ENCODE peak calls at places on chromosome 1, in five cellular contexts. One of them, this sample, is unnamed.

GRCh38 chr1:14568716-14569115 is 29.8 kb upstream of the KAZN start:
- DNase-seq in upper lobe of right lung: no peak
- DNase-seq in cardiac muscle cell: no peak
- DNase-seq in tibial nerve: no peak
- DNase-seq in right atrium auricular region: no peak
- DNase-seq in this sample: no peak

GRCh38 chr1:12177999-12178441 is 11.2 kb downstream of the TNFRSF1B start:
- DNase-seq in upper lobe of right lung: peak; percentile 82
- DNase-seq in cardiac muscle cell: no peak
- DNase-seq in tibial nerve: peak; percentile 66
- DNase-seq in right atrium auricular region: peak; percentile 91
- DNase-seq in this sample: peak; percentile 96

GRCh38 chr1:7491089-7491817 is 279.8 kb upstream of the VAMP3 start:
- DNase-seq in upper lobe of right lung: no peak
- DNase-seq in cardiac muscle cell: no peak
- DNase-seq in tibial nerve: no peak
- DNase-seq in right atrium auricular region: no peak
- DNase-seq in this sample: no peak

GRCh38 chr1:22285545-22286396 is 142.9 kb upstream of the WNT4 start:
- DNase-seq in upper lobe of right lung: no peak
- DNase-seq in cardiac muscle cell: no peak
- DNase-seq in tibial nerve: no peak
- DNase-seq in right atrium auricular region: no peak
- DNase-seq in this sample: no peak

GRCh38 chr1:179550753-179551682 is 24.7 kb downstream of the NPHS2 start:
- DNase-seq in upper lobe of right lung: no peak
- DNase-seq in cardiac muscle cell: no peak
- DNase-seq in tibial nerve: no peak
- DNase-seq in right atrium auricular region: no peak
- DNase-seq in this sample: no peak

GRCh38 chr1:234597894-234598293 is 12.1 kb downstream of the IRF2BP2 start:
- DNase-seq in upper lobe of right lung: no peak
- DNase-seq in cardiac muscle cell: no peak
- DNase-seq in tibial nerve: no peak
- DNase-seq in right atrium auricular region: peak; percentile 74
- DNase-seq in this sample: peak; percentile 30

GRCh38 chr1:26607191-26607590 is 77.6 kb downstream of the RPS6KA1 start:
- DNase-seq in upper lobe of right lung: no peak
- DNase-seq in cardiac muscle cell: no peak
- DNase-seq in tibial nerve: no peak
- DNase-seq in right atrium auricular region: no peak
- DNase-seq in this sample: no peak

GRCh38 chr1:67732750-67733151 is 47.8 kb downstream of the GADD45A start:
- DNase-seq in upper lobe of right lung: no peak
- DNase-seq in cardiac muscle cell: no peak
- DNase-seq in tibial nerve: no peak
- DNase-seq in right atrium auricular region: no peak
- DNase-seq in this sample: no peak

GRCh38 chr1:66182551-66183178 is 351.3 kb upstream of the SGIP1 start:
- DNase-seq in upper lobe of right lung: no peak
- DNase-seq in cardiac muscle cell: no peak
- DNase-seq in tibial nerve: no peak
- DNase-seq in right atrium auricular region: no peak
- DNase-seq in this sample: no peak

GRCh38 chr1:16151200-16151708 is 4.6 kb downstream of the EPHA2 start:
- DNase-seq in upper lobe of right lung: no peak
- DNase-seq in cardiac muscle cell: peak; percentile 48
- DNase-seq in tibial nerve: no peak
- DNase-seq in right atrium auricular region: no peak
- DNase-seq in this sample: no peak

GRCh38 chr1:117929340-117930172 is at the start of the genes GDAP2 and WDR3:
- DNase-seq in upper lobe of right lung: peak; percentile 98
- DNase-seq in cardiac muscle cell: peak; percentile 99
- DNase-seq in tibial nerve: peak; percentile 93
- DNase-seq in right atrium auricular region: peak; percentile 97
- DNase-seq in this sample: peak; percentile 92

GRCh38 chr1:204171751-204172178 is 5.6 kb upstream of the REN start:
- DNase-seq in upper lobe of right lung: no peak
- DNase-seq in cardiac muscle cell: no peak
- DNase-seq in tibial nerve: no peak
- DNase-seq in right atrium auricular region: no peak
- DNase-seq in this sample: no peak

GRCh38 chr1:2914702-2915101 is 106.6 kb upstream of the ACTRT2 start:
- DNase-seq in upper lobe of right lung: no peak
- DNase-seq in cardiac muscle cell: no peak
- DNase-seq in tibial nerve: no peak
- DNase-seq in right atrium auricular region: no peak
- DNase-seq in this sample: no peak

GRCh38 chr1:10399487-10399917 is 638 bp downstream of the PGD start:
- DNase-seq in upper lobe of right lung: peak; percentile 83
- DNase-seq in cardiac muscle cell: no peak
- DNase-seq in tibial nerve: peak; percentile 21
- DNase-seq in right atrium auricular region: no peak
- DNase-seq in this sample: no peak

GRCh38 chr1:232793944-232794343 is 11.3 kb upstream of the MAP10 start:
- DNase-seq in upper lobe of right lung: no peak
- DNase-seq in cardiac muscle cell: no peak
- DNase-seq in tibial nerve: no peak
- DNase-seq in right atrium auricular region: no peak
- DNase-seq in this sample: no peak
- TF ChIP-seq CTCF in upper lobe of right lung: no peak
- TF ChIP-seq CTCF in cardiac muscle cell: no peak
- TF ChIP-seq CTCF in tibial nerve: no peak
- TF ChIP-seq CTCF in right atrium auricular region: no peak
- TF ChIP-seq CTCF in this sample: no peak

GRCh38 chr1:91555821-91556531 is 55.3 kb downstream of the CDC7 start:
- DNase-seq in upper lobe of right lung: no peak
- DNase-seq in cardiac muscle cell: no peak
- DNase-seq in tibial nerve: no peak
- DNase-seq in right atrium auricular region: peak; percentile 56
- DNase-seq in this sample: peak; percentile 59
- H3K4me3 ChIP-seq in upper lobe of right lung: no peak overlapping the region
- H3K4me3 ChIP-seq in cardiac muscle cell: no peak overlapping the region
- H3K4me3 ChIP-seq in tibial nerve: no peak overlapping the region
- H3K4me3 ChIP-seq in right atrium auricular region: no peak overlapping the region
- H3K4me3 ChIP-seq in this sample: no peak overlapping the region

GRCh38 chr1:50430010-50430405 is 6.8 kb upstream of the DMRTA2 start:
- DNase-seq in upper lobe of right lung: no peak
- DNase-seq in cardiac muscle cell: no peak
- DNase-seq in tibial nerve: no peak
- DNase-seq in right atrium auricular region: no peak
- DNase-seq in this sample: no peak
- H3K27me3 ChIP-seq in upper lobe of right lung: peaks cover 78% of the 10 kb centered on the region
- H3K27me3 ChIP-seq in cardiac muscle cell: peaks cover 98% of the 10 kb centered on the region
- H3K27me3 ChIP-seq in tibial nerve: peaks cover 82% of the 10 kb centered on the region
- H3K27me3 ChIP-seq in right atrium auricular region: peaks cover 52% of the 10 kb centered on the region
- H3K27me3 ChIP-seq in this sample: peaks cover 33% of the 10 kb centered on the region

DNA sequence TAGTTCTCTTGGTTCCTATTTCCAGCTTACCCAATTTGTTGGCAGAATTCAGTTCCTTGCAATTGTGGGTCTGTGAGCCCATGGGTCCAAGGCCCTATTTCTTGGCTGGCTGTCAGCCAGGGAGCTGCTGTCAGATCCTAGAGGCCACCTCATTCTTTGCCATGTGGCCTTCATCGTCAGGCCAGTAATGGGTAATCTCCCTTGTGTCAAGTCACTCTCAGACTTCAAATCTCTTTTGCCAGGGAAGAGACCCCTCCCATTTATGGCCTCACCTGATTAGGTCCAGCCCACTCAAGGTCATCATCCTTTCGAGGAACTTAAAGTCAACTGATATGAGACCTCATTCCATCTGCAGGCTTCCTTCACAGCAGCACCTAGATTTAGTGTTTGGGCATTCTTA is 17.9 kb downstream of the OBSCN start:
- DNase-seq in upper lobe of right lung: no peak
- DNase-seq in cardiac muscle cell: no peak
- DNase-seq in tibial nerve: no peak
- DNase-seq in right atrium auricular region: no peak
- DNase-seq in this sample: no peak
- TF ChIP-seq CTCF in upper lobe of right lung: no peak
- TF ChIP-seq CTCF in cardiac muscle cell: no peak
- TF ChIP-seq CTCF in tibial nerve: no peak
- TF ChIP-seq CTCF in right atrium auricular region: no peak
- TF ChIP-seq CTCF in this sample: no peak

GRCh38 chr1:147172168-147173016 is at the start of gene PRKAB2:
- DNase-seq in upper lobe of right lung: peak; percentile 98
- DNase-seq in cardiac muscle cell: peak; percentile 97
- DNase-seq in tibial nerve: peak; percentile 89
- DNase-seq in right atrium auricular region: peak; percentile 95
- DNase-seq in this sample: peak; percentile 89

GRCh38 chr1:147171399-147172167 is 687 bp downstream of the PRKAB2 start:
- DNase-seq in upper lobe of right lung: no peak
- DNase-seq in cardiac muscle cell: no peak
- DNase-seq in tibial nerve: no peak
- DNase-seq in right atrium auricular region: no peak
- DNase-seq in this sample: no peak

GRCh38 chr1:147168626-147169058 is 3.6 kb downstream of the PRKAB2 start:
- DNase-seq in upper lobe of right lung: no peak
- DNase-seq in cardiac muscle cell: peak; percentile 25
- DNase-seq in tibial nerve: peak; percentile 14
- DNase-seq in right atrium auricular region: no peak
- DNase-seq in this sample: no peak

GRCh38 chr1:147169171-147169570 is 3.1 kb downstream of the PRKAB2 start:
- DNase-seq in upper lobe of right lung: no peak
- DNase-seq in cardiac muscle cell: no peak
- DNase-seq in tibial nerve: no peak
- DNase-seq in right atrium auricular region: no peak
- DNase-seq in this sample: no peak

DNA sequence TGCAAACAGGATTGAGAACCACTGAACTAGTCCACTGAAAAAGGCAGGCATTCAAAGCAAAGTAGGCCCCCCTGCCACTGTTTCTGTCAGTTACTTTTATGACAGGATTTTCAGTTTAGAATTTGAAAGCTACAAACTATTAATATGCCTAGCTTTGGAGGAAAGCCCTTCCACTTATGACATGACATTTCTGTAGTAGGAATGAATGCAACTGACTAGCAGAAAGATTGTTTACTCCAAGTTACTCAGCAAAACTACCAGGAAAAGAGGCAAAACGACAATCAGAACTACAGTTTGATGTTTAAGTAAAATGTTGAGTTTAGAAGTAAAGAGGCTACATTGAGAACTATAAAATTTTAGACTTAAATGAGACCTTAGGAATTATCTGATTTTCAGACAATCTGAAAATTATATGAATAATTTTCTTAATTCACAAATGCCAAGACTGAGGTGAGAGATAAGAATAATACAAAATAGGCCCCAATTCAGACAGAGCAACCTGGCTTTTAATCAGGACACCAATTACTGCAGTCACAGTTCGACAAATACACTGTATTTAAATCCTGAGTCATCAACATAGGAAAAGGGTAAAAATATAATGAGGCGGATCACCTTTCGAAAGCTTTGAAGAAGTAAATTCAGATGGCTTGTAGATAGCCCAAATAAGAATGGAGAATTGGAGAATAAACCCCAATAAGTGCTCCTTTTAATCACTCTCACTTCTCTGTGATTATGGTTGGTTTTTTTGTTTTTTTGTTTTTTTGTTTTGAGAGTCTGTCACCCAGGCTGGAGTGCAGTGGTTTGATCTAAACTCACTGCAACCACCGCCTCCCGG is 2.2 kb downstream of the PRKAB2 start:
- DNase-seq in upper lobe of right lung: no peak
- DNase-seq in cardiac muscle cell: no peak
- DNase-seq in tibial nerve: no peak
- DNase-seq in right atrium auricular region: no peak
- DNase-seq in this sample: no peak
- H3K4me3 ChIP-seq in upper lobe of right lung: no peak overlapping the region
- H3K4me3 ChIP-seq in cardiac muscle cell: no peak overlapping the region
- H3K4me3 ChIP-seq in tibial nerve: no peak overlapping the region
- H3K4me3 ChIP-seq in right atrium auricular region: no peak overlapping the region
- H3K4me3 ChIP-seq in this sample: no peak overlapping the region

GRCh38 chr1:156648496-156648895 is 6.6 kb downstream of the BCAN start:
- DNase-seq in upper lobe of right lung: no peak
- DNase-seq in cardiac muscle cell: no peak
- DNase-seq in tibial nerve: no peak
- DNase-seq in right atrium auricular region: no peak
- DNase-seq in this sample: no peak

GRCh38 chr1:156647351-156647750 is 5.4 kb downstream of the BCAN start:
- DNase-seq in upper lobe of right lung: no peak
- DNase-seq in cardiac muscle cell: no peak
- DNase-seq in tibial nerve: no peak
- DNase-seq in right atrium auricular region: no peak
- DNase-seq in this sample: no peak

GRCh38 chr1:156645666-156646065 is 3.7 kb downstream of the BCAN start:
- DNase-seq in upper lobe of right lung: no peak
- DNase-seq in cardiac muscle cell: no peak
- DNase-seq in tibial nerve: no peak
- DNase-seq in right atrium auricular region: no peak
- DNase-seq in this sample: no peak

GRCh38 chr1:156645058-156645457 is 3.1 kb downstream of the BCAN start:
- DNase-seq in upper lobe of right lung: no peak
- DNase-seq in cardiac muscle cell: no peak
- DNase-seq in tibial nerve: no peak
- DNase-seq in right atrium auricular region: no peak
- DNase-seq in this sample: no peak

DNA sequence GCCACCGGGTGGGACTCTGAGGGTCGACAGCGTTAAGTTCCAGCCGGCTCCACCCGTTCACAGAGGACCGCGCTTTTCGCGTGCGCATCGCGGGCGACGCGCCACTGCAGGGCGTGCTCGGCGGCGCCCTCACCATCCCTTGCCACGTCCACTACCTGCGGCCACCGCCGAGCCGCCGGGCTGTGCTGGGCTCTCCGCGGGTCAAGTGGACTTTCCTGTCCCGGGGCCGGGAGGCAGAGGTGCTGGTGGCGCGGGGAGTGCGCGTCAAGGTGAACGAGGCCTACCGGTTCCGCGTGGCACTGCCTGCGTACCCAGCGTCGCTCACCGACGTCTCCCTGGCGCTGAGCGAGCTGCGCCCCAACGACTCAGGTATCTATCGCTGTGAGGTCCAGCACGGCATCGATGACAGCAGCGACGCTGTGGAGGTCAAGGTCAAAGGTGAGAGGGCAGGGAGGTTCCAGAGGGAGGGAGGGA is 4.9 kb downstream of the BCAN start:
- DNase-seq in upper lobe of right lung: no peak
- DNase-seq in cardiac muscle cell: no peak
- DNase-seq in tibial nerve: no peak
- DNase-seq in right atrium auricular region: no peak
- DNase-seq in this sample: no peak
- H3K27me3 ChIP-seq in upper lobe of right lung: peaks cover 65% of the 10 kb centered on the region
- H3K27me3 ChIP-seq in cardiac muscle cell: peaks cover 87% of the 10 kb centered on the region
- H3K27me3 ChIP-seq in tibial nerve: peaks cover 96% of the 10 kb centered on the region
- H3K27me3 ChIP-seq in right atrium auricular region: no peaks in the 10 kb centered on the region
- H3K27me3 ChIP-seq in this sample: peaks cover 15% of the 10 kb centered on the region

GRCh38 chr1:39407889-39408640 is 83.4 kb upstream of the BMP8A start:
- DNase-seq in upper lobe of right lung: no peak
- DNase-seq in cardiac muscle cell: no peak
- DNase-seq in tibial nerve: no peak
- DNase-seq in right atrium auricular region: no peak
- DNase-seq in this sample: no peak
- TF ChIP-seq CTCF in upper lobe of right lung: no peak
- TF ChIP-seq CTCF in cardiac muscle cell: no peak
- TF ChIP-seq CTCF in tibial nerve: no peak
- TF ChIP-seq CTCF in right atrium auricular region: no peak
- TF ChIP-seq CTCF in this sample: no peak

This sample was measured in CD8-positive, alpha-beta T cell.